ENCODE peak calls at places on chromosome 4, in five cellular contexts. R is caudate nucleus; Z is activated CD8-positive, alpha-beta T cell treated with anti-CD3 and anti-CD28 coated beads, Interleukin-2, amount 10 ng/mL, durations not matched to agents 7 days and 5 days; I is activated CD4-positive, alpha-beta T cell treated with anti-CD3 and anti-CD28 coated beads for 36 hours; M is T-helper 17 cell. W is an unnamed sample.

GRCh38 chr4:107711831-107712230 is 8.2 kb downstream of the PAPSS1 start:
- DNase-seq in I (no peak), R (no peak), Z (no peak), M (no peak), W (no peak)

GRCh38 chr4:110632506-110633357 is 9.9 kb upstream of the PITX2 start:
- DNase-seq in Z (no peak), R (no peak), M (no peak), I (no peak), W (no peak)

GRCh38 chr4:15703439-15703838 is 574 bp downstream of the BST1 start:
- DNase-seq in Z (no peak), M (no peak), I (no peak), R (no peak), W (no peak)

GRCh38 chr4:182593864-182594263 is 323.3 kb downstream of the DCTD start:
- DNase-seq in M (no peak), Z (no peak), I (no peak), R (no peak), W (no peak)

GRCh38 chr4:1008840-1009646 is 2.4 kb upstream of the FGFRL1 start:
- DNase-seq in I (peak), M (peak), R (no peak), Z (peak), W (no peak)

GRCh38 chr4:177190995-177191568 is 118.6 kb upstream of the NEIL3 start:
- DNase-seq in I (no peak), Z (no peak), M (no peak), R (no peak), W (no peak)

GRCh38 chr4:183540498-183540953 is 35.7 kb downstream of the ING2 start:
- DNase-seq in R (peak), Z (no peak), M (no peak), I (no peak), W (no peak)

GRCh38 chr4:93828332-93828829 is at the start of gene ATOH1:
- DNase-seq in M (no peak), I (peak), Z (no peak), R (peak), W (no peak)

GRCh38 chr4:168593399-168593798 is 96.5 kb downstream of the PALLD start:
- DNase-seq in I (no peak), Z (no peak), R (no peak), M (no peak), W (peak)

GRCh38 chr4:37837446-37837845 is 11.0 kb downstream of the PGM2 start:
- DNase-seq in M (no peak), Z (no peak), I (no peak), R (no peak), W (no peak)

GRCh38 chr4:1989533-1990347 is 19.0 kb downstream of the NELFA start:
- DNase-seq in Z (no peak), I (no peak), M (no peak), R (no peak), W (no peak)

GRCh38 chr4:83217721-83218522 is 66.7 kb downstream of the COQ2 start:
- DNase-seq in Z (peak), R (no peak), M (peak), I (peak), W (no peak)

GRCh38 chr4:153764611-153765368 is 5.0 kb upstream of the RNF175 start:
- DNase-seq in Z (no peak), M (no peak), I (no peak), R (no peak), W (no peak)

GRCh38 chr4:148444296-148445070 is 2.3 kb upstream of the NR3C2 start:
- DNase-seq in Z (peak), M (peak), R (peak), I (peak), W (no peak)

GRCh38 chr4:88613417-88613875 is 21.2 kb downstream of the HERC3 start:
- DNase-seq in R (no peak), Z (peak), I (peak), M (peak), W (peak)

GRCh38 chr4:152045781-152046571 is 285.2 kb upstream of the GATB start:
- DNase-seq in I (peak), Z (peak), R (no peak), M (no peak), W (no peak)